ENCODE peak calls at places on chromosomes 6 and 20, in six cellular contexts. C, N, F, U, J and M are unnamed samples.

GRCh38 chr6:34115396-34116314 is 30.2 kb downstream of the GRM4 start:
- DNase-seq in N (peak), F (no peak), J (peak), C (peak), U (peak), M (no peak)

GRCh38 chr6:170450946-170451761 is 102.0 kb downstream of the PSMB1 start:
- DNase-seq in N (no peak), F (no peak), C (no peak), J (peak), U (no peak), M (no peak)

GRCh38 chr6:52393780-52394179 is 26.4 kb upstream of the EFHC1 start:
- DNase-seq in J (no peak), U (no peak), F (no peak), C (no peak), N (no peak), M (no peak)

GRCh38 chr20:48098099-48098498 is 312.8 kb upstream of the SULF2 start:
- DNase-seq in F (peak), U (no peak), J (no peak), C (no peak), N (peak), M (peak)

GRCh38 chr6:125797120-125797933 is 6.6 kb downstream of the NCOA7 start:
- DNase-seq in J (no peak), U (no peak), F (no peak), C (no peak), N (no peak), M (no peak)

GRCh38 chr6:20564269-20564668 is 30.0 kb downstream of the CDKAL1 start:
- DNase-seq in N (peak), F (peak), U (no peak), C (peak), J (no peak), M (no peak)

GRCh38 chr6:129345890-129346289 is 364.1 kb downstream of the ARHGAP18 start:
- DNase-seq in C (no peak), J (no peak), U (peak), N (peak), F (no peak), M (no peak)

GRCh38 chr20:37413354-37413753 is 67.4 kb downstream of the SRC start:
- DNase-seq in C (no peak), J (no peak), U (no peak), N (no peak), F (no peak), M (no peak)

GRCh38 chr6:44788387-44788981 is 401.0 kb downstream of the CDC5L start:
- DNase-seq in C (no peak), F (no peak), J (no peak), U (no peak), N (no peak), M (no peak)

GRCh38 chr6:20851795-20852194 is 317.5 kb downstream of the CDKAL1 start:
- DNase-seq in U (no peak), F (no peak), J (no peak), C (no peak), N (no peak), M (no peak)

GRCh38 chr6:169282043-169282442 is 28.4 kb upstream of the THBS2 start:
- DNase-seq in C (no peak), N (no peak), F (no peak), J (no peak), U (no peak), M (no peak)

GRCh38 chr6:157087974-157088373 is 235.3 kb downstream of the TMEM242 start:
- DNase-seq in C (no peak), N (no peak), U (no peak), F (no peak), J (no peak), M (no peak)

GRCh38 chr6:31383149-31383548 is 20.2 kb upstream of the MICA start:
- DNase-seq in J (no peak), N (no peak), U (peak), C (no peak), F (no peak), M (no peak)

GRCh38 chr20:2108498-2108897 is 6.9 kb downstream of the STK35 start:
- DNase-seq in U (no peak), N (no peak), J (no peak), F (no peak), C (no peak), M (no peak)

GRCh38 chr6:157821342-157822033 is 1.6 kb upstream of the SNX9 start:
- DNase-seq in F (no peak), N (peak), U (no peak), J (no peak), C (no peak), M (no peak)

GRCh38 chr6:27809939-27810767 is 102.0 kb downstream of the OR2B2 start:
- DNase-seq in J (peak), C (peak), F (peak), N (peak), U (peak), M (peak)

GRCh38 chr20:49676581-49677291 is 36.9 kb downstream of the B4GALT5 start:
- DNase-seq in U (peak), N (no peak), F (no peak), C (no peak), J (no peak), M (no peak)

GRCh38 chr20:7637184-7637583 is 303.1 kb downstream of the HAO1 start:
- DNase-seq in F (no peak), C (no peak), J (no peak), U (peak), N (peak), M (no peak)

GRCh38 chr6:45148711-45149341 is 179.3 kb upstream of the RUNX2 start:
- DNase-seq in J (no peak), F (no peak), C (no peak), U (peak), N (peak), M (no peak)

GRCh38 chr20:62061851-62062418 is 3.7 kb downstream of the TAF4 start:
- DNase-seq in F (no peak), U (no peak), J (no peak), C (no peak), N (no peak), M (no peak)

GRCh38 chr6:69019832-69020231 is 384.8 kb downstream of the ADGRB3 start:
- DNase-seq in F (no peak), J (no peak), U (peak), C (no peak), N (peak), M (no peak)

GRCh38 chr20:35286899-35287508 is 2.4 kb upstream of the EIF6 start:
- DNase-seq in C (no peak), F (no peak), J (no peak), U (no peak), N (no peak), M (no peak)

GRCh38 chr20:40945754-40946451 is 82.7 kb upstream of the TOP1 start:
- DNase-seq in N (peak), C (peak), F (peak), U (peak), J (peak), M (peak)

GRCh38 chr6:44270526-44271405 is 516 bp downstream of the TMEM151B start:
- DNase-seq in N (no peak), C (peak), U (no peak), J (no peak), F (no peak), M (peak)

GRCh38 chr6:3540253-3540820 is 83.5 kb upstream of the SLC22A23 start:
- DNase-seq in F (no peak), J (no peak), U (no peak), N (no peak), C (no peak), M (no peak)

GRCh38 chr6:10421508-10422281 is 6.8 kb upstream of the TFAP2A start:
- DNase-seq in F (no peak), N (no peak), U (no peak), J (no peak), C (no peak), M (no peak)
- H3K4me3 ChIP-seq in F (no peak), N (no peak), U (no peak), J (no peak), C (peak), M (no peak)

GRCh38 chr6:6858533-6858982 is 249.2 kb upstream of the RREB1 start:
- DNase-seq in U (no peak), C (no peak), N (no peak), F (no peak), J (no peak), M (no peak)
- TF ChIP-seq CTCF in U (no peak), C (no peak), N (no peak), F (no peak), J (no peak), M (no peak)

GRCh38 chr20:59751075-59751711 is 146.9 kb downstream of the PHACTR3 start:
- DNase-seq in U (peak), C (peak), F (peak), J (peak), N (peak), M (peak)

GRCh38 chr20:59752101-59752586 is 147.8 kb downstream of the PHACTR3 start:
- DNase-seq in C (no peak), F (no peak), N (no peak), J (peak), U (no peak), M (no peak)

GRCh38 chr20:59753836-59754235 is 149.5 kb downstream of the PHACTR3 start:
- DNase-seq in C (no peak), N (no peak), J (no peak), F (no peak), U (no peak), M (no peak)

GRCh38 chr20:59754551-59754950 is 150.2 kb downstream of the PHACTR3 start:
- DNase-seq in C (no peak), N (no peak), U (no peak), J (no peak), F (no peak), M (no peak)

GRCh38 chr20:59752704-59753460 is 148.5 kb downstream of the PHACTR3 start:
- DNase-seq in N (no peak), U (no peak), J (peak), F (no peak), C (no peak), M (no peak)
- H3K4me3 ChIP-seq in N (no peak), U (no peak), J (no peak), F (no peak), C (no peak), M (no peak)

DNA sequence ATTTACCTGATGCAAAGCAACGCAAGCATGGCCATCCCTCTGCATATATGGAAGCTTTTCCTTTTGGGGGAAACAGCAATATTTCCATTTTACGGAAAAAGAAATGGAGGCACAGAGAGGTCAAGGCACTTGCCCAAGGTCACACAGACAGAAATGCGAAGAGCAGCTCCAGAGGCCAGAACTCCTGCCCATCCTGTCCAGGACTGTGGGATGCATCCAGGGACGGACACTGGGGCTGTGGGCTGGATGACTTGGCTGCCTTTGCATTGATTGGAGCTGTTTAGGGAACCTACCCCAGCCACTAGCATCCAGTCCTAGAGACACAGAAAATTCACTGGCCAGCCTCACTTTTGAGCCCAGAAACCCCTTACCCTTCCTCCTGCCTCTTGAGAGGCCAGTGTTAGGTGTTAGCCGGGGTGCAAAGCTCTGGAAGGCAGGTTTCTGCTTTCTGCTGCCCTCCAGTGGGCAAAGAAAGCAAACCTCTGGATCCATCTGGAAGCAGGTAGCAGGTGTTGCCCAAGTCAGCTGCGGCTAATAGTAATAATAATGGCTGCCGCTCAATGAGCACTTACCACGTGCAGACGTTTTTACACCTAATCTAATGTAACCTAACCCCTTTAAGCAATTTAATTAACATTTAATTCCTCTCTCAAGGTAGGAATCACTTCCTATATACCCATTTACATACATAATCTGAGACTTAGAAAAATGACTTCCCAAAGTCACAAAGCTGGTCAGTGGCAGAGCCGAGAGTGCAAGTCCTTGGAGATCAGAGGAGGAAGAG is 31.7 kb upstream of the CCN5 start:
- DNase-seq in U (no peak), F (peak), C (peak), J (no peak), N (peak), M (peak)
- TF ChIP-seq CTCF in U (peak), F (peak), C (peak), J (peak), N (peak), M (peak)

GRCh38 chr6:104969785-104970581 is 13.1 kb downstream of the LIN28B start:
- DNase-seq in U (no peak), J (no peak), F (no peak), C (peak), N (no peak), M (no peak)
- H3K4me3 ChIP-seq in U (no peak), J (no peak), F (no peak), C (peak), N (no peak), M (no peak)

DNA sequence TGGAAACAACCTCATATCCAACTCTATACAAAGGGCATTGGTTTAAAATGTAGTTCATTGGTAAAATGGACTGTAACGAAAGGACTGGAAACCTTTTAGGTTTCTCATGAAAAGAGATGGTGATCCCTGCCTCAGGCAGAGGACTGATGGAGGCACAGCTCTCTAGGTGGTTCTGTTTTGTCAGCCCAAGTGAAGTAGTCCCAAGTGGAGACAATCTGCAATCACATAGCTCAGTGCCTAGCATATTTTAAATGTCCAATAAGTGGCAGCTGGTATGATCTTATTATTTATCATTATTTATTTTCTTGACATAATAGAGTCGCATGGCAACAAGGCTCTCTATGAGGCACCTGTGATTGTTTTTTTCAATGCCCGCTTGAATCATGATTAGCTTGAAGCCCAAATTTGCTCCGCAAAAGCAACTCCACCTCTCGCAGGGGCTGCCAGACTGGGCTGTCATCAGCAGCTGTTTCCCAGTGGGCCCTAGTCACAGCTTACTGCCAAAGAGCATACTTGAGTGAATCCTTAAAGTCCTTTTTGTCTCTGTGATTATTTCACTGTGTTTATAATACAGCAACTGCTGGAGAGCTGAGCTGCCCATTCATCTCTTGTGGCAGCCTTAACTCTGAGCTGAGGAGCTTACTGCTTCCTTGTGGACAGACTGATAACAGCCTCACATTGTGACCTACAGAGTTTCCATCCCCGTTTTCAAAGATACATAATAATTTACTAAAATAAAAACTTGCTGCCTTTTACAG is 19.7 kb upstream of the ENPP1 start:
- DNase-seq in J (no peak), C (peak), F (no peak), U (peak), N (no peak), M (no peak)
- TF ChIP-seq CTCF in J (no peak), C (peak), F (no peak), U (peak), N (peak), M (no peak)